ENCODE peak calls at places on chromosomes 2 and 18, in six cellular contexts. One of them, this sample, is unnamed.

GRCh38 chr2:179886-180285 is 83.9 kb downstream of the SH3YL1 start:
- DNase-seq in osteocyte: no peak
- DNase-seq in psoas muscle: no peak
- DNase-seq in neural progenitor cell: no peak
- DNase-seq in activated CD4-positive, alpha-beta T cell treated with anti-CD3 and anti-CD28 coated beads, Interleukin-2, amount 10 ng/mL, durations not matched to agents 24 days and 14 days: no peak
- DNase-seq in foreskin fibroblast: no peak
- DNase-seq in this sample: no peak

GRCh38 chr2:197700960-197701359 is 4.2 kb upstream of the MARS2 start:
- DNase-seq in osteocyte: no peak
- DNase-seq in psoas muscle: no peak
- DNase-seq in neural progenitor cell: no peak
- DNase-seq in activated CD4-positive, alpha-beta T cell treated with anti-CD3 and anti-CD28 coated beads, Interleukin-2, amount 10 ng/mL, durations not matched to agents 24 days and 14 days: peak; percentile 60
- DNase-seq in foreskin fibroblast: no peak
- DNase-seq in this sample: no peak

GRCh38 chr2:179106342-179107178 is 56.6 kb upstream of the CCDC141 start:
- DNase-seq in osteocyte: no peak
- DNase-seq in psoas muscle: no peak
- DNase-seq in neural progenitor cell: no peak
- DNase-seq in activated CD4-positive, alpha-beta T cell treated with anti-CD3 and anti-CD28 coated beads, Interleukin-2, amount 10 ng/mL, durations not matched to agents 24 days and 14 days: no peak
- DNase-seq in foreskin fibroblast: peak; percentile 97
- DNase-seq in this sample: peak; percentile 56

GRCh38 chr18:43092539-43092938 is 22.9 kb downstream of the RIT2 start:
- DNase-seq in osteocyte: no peak
- DNase-seq in psoas muscle: no peak
- DNase-seq in neural progenitor cell: no peak
- DNase-seq in activated CD4-positive, alpha-beta T cell treated with anti-CD3 and anti-CD28 coated beads, Interleukin-2, amount 10 ng/mL, durations not matched to agents 24 days and 14 days: no peak
- DNase-seq in foreskin fibroblast: no peak
- DNase-seq in this sample: no peak

GRCh38 chr2:99763764-99764163 is 273.9 kb upstream of the REV1 start:
- DNase-seq in osteocyte: no peak
- DNase-seq in psoas muscle: no peak
- DNase-seq in neural progenitor cell: no peak
- DNase-seq in activated CD4-positive, alpha-beta T cell treated with anti-CD3 and anti-CD28 coated beads, Interleukin-2, amount 10 ng/mL, durations not matched to agents 24 days and 14 days: no peak
- DNase-seq in foreskin fibroblast: no peak
- DNase-seq in this sample: no peak

GRCh38 chr2:102975996-102976636 is 214.3 kb downstream of the TMEM182 start:
- DNase-seq in osteocyte: no peak
- DNase-seq in psoas muscle: no peak
- DNase-seq in neural progenitor cell: peak; percentile 83
- DNase-seq in activated CD4-positive, alpha-beta T cell treated with anti-CD3 and anti-CD28 coated beads, Interleukin-2, amount 10 ng/mL, durations not matched to agents 24 days and 14 days: peak; percentile 64
- DNase-seq in foreskin fibroblast: no peak
- DNase-seq in this sample: no peak

GRCh38 chr2:110674620-110675555 is 3.0 kb downstream of the BUB1 start:
- DNase-seq in osteocyte: no peak
- DNase-seq in psoas muscle: peak; percentile 12
- DNase-seq in neural progenitor cell: no peak
- DNase-seq in activated CD4-positive, alpha-beta T cell treated with anti-CD3 and anti-CD28 coated beads, Interleukin-2, amount 10 ng/mL, durations not matched to agents 24 days and 14 days: peak; percentile 76
- DNase-seq in foreskin fibroblast: peak; percentile 70
- DNase-seq in this sample: peak; percentile 98

GRCh38 chr2:71614976-71615768 is 161.8 kb downstream of the DYSF start:
- DNase-seq in osteocyte: peak; percentile 66
- DNase-seq in psoas muscle: peak; percentile 88
- DNase-seq in neural progenitor cell: no peak
- DNase-seq in activated CD4-positive, alpha-beta T cell treated with anti-CD3 and anti-CD28 coated beads, Interleukin-2, amount 10 ng/mL, durations not matched to agents 24 days and 14 days: no peak
- DNase-seq in foreskin fibroblast: peak; percentile 44
- DNase-seq in this sample: no peak

GRCh38 chr2:164840930-164841718 is 499 bp downstream of the COBLL1 start:
- DNase-seq in osteocyte: peak; percentile 90
- DNase-seq in psoas muscle: peak; percentile 77
- DNase-seq in neural progenitor cell: peak; percentile 94
- DNase-seq in activated CD4-positive, alpha-beta T cell treated with anti-CD3 and anti-CD28 coated beads, Interleukin-2, amount 10 ng/mL, durations not matched to agents 24 days and 14 days: peak; percentile 72
- DNase-seq in foreskin fibroblast: peak; percentile 79
- DNase-seq in this sample: no peak

GRCh38 chr2:64283641-64284371 is 139.6 kb upstream of the PELI1 start:
- DNase-seq in osteocyte: no peak
- DNase-seq in psoas muscle: no peak
- DNase-seq in neural progenitor cell: no peak
- DNase-seq in activated CD4-positive, alpha-beta T cell treated with anti-CD3 and anti-CD28 coated beads, Interleukin-2, amount 10 ng/mL, durations not matched to agents 24 days and 14 days: peak; percentile 82
- DNase-seq in foreskin fibroblast: peak; percentile 59
- DNase-seq in this sample: peak; percentile 53

GRCh38 chr2:212299943-212300342 is 238.7 kb downstream of the ERBB4 start:
- DNase-seq in osteocyte: no peak
- DNase-seq in psoas muscle: no peak
- DNase-seq in neural progenitor cell: no peak
- DNase-seq in activated CD4-positive, alpha-beta T cell treated with anti-CD3 and anti-CD28 coated beads, Interleukin-2, amount 10 ng/mL, durations not matched to agents 24 days and 14 days: no peak
- DNase-seq in foreskin fibroblast: no peak
- DNase-seq in this sample: peak; percentile 47

GRCh38 chr2:228507870-228508269 is 326.4 kb upstream of the SPHKAP start:
- DNase-seq in osteocyte: no peak
- DNase-seq in psoas muscle: no peak
- DNase-seq in neural progenitor cell: peak; percentile 18
- DNase-seq in activated CD4-positive, alpha-beta T cell treated with anti-CD3 and anti-CD28 coated beads, Interleukin-2, amount 10 ng/mL, durations not matched to agents 24 days and 14 days: no peak
- DNase-seq in foreskin fibroblast: peak; percentile 20
- DNase-seq in this sample: no peak

GRCh38 chr2:10658041-10658913 is 31.5 kb downstream of the NOL10 start:
- DNase-seq in osteocyte: no peak
- DNase-seq in psoas muscle: no peak
- DNase-seq in neural progenitor cell: no peak
- DNase-seq in activated CD4-positive, alpha-beta T cell treated with anti-CD3 and anti-CD28 coated beads, Interleukin-2, amount 10 ng/mL, durations not matched to agents 24 days and 14 days: peak; percentile 53
- DNase-seq in foreskin fibroblast: peak; percentile 47
- DNase-seq in this sample: no peak

GRCh38 chr2:205435970-205436369 is 246.3 kb upstream of the NRP2 start:
- DNase-seq in osteocyte: no peak
- DNase-seq in psoas muscle: no peak
- DNase-seq in neural progenitor cell: no peak
- DNase-seq in activated CD4-positive, alpha-beta T cell treated with anti-CD3 and anti-CD28 coated beads, Interleukin-2, amount 10 ng/mL, durations not matched to agents 24 days and 14 days: no peak
- DNase-seq in foreskin fibroblast: peak; percentile 51
- DNase-seq in this sample: no peak

GRCh38 chr2:237298323-237299118 is 115.4 kb downstream of the COL6A3 start:
- DNase-seq in osteocyte: no peak
- DNase-seq in psoas muscle: no peak
- DNase-seq in neural progenitor cell: no peak
- DNase-seq in activated CD4-positive, alpha-beta T cell treated with anti-CD3 and anti-CD28 coated beads, Interleukin-2, amount 10 ng/mL, durations not matched to agents 24 days and 14 days: no peak
- DNase-seq in foreskin fibroblast: peak; percentile 87
- DNase-seq in this sample: no peak

GRCh38 chr2:71609441-71609840 is 156.1 kb downstream of the DYSF start:
- DNase-seq in osteocyte: peak; percentile 42
- DNase-seq in psoas muscle: peak; percentile 4
- DNase-seq in neural progenitor cell: no peak
- DNase-seq in activated CD4-positive, alpha-beta T cell treated with anti-CD3 and anti-CD28 coated beads, Interleukin-2, amount 10 ng/mL, durations not matched to agents 24 days and 14 days: no peak
- DNase-seq in foreskin fibroblast: no peak
- DNase-seq in this sample: no peak

GRCh38 chr2:158459161-158460003 is 2.6 kb downstream of the PKP4 start:
- DNase-seq in osteocyte: no peak
- DNase-seq in psoas muscle: no peak
- DNase-seq in neural progenitor cell: no peak
- DNase-seq in activated CD4-positive, alpha-beta T cell treated with anti-CD3 and anti-CD28 coated beads, Interleukin-2, amount 10 ng/mL, durations not matched to agents 24 days and 14 days: no peak
- DNase-seq in foreskin fibroblast: no peak
- DNase-seq in this sample: no peak

GRCh38 chr2:72027426-72028161 is 120.1 kb downstream of the CYP26B1 start:
- DNase-seq in osteocyte: peak; percentile 76
- DNase-seq in psoas muscle: no peak
- DNase-seq in neural progenitor cell: no peak
- DNase-seq in activated CD4-positive, alpha-beta T cell treated with anti-CD3 and anti-CD28 coated beads, Interleukin-2, amount 10 ng/mL, durations not matched to agents 24 days and 14 days: peak; percentile 34
- DNase-seq in foreskin fibroblast: peak; percentile 8
- DNase-seq in this sample: no peak

This sample was measured in GM12878.